ENCODE peak calls at places on chromosomes 3 and 15, in four cellular contexts. I is uterus, P is BE2C, V is brain microvascular endothelial cell. A is an unnamed sample.

GRCh38 chr3:18527691-18528090 is 102.6 kb upstream of the SATB1 start:
- DNase-seq in I (no peak), P (no peak), V (no peak), A (no peak)

GRCh38 chr15:39028069-39028468 is 463.5 kb upstream of the RASGRP1 start:
- DNase-seq in I (no peak), P (no peak), V (peak), A (no peak)

GRCh38 chr15:71440479-71441071 is 325.3 kb downstream of the THSD4 start:
- DNase-seq in I (no peak), P (no peak), V (no peak), A (peak)

GRCh38 chr3:152102410-152102809 is 166.3 kb upstream of the MBNL1 start:
- DNase-seq in I (no peak), P (no peak), V (no peak), A (no peak)

GRCh38 chr3:32467333-32468070 is 35.1 kb downstream of the CMTM6 start:
- DNase-seq in I (peak), P (peak), V (no peak), A (peak)

GRCh38 chr3:127688022-127688415 is 15.3 kb downstream of the ABTB1 start:
- DNase-seq in I (no peak), P (no peak), V (no peak), A (no peak)

GRCh38 chr3:168877899-168878298 is 782.2 kb upstream of the GOLIM4 start:
- DNase-seq in I (no peak), P (no peak), V (no peak), A (no peak)

GRCh38 chr15:74347757-74348250 is 19.6 kb downstream of the CYP11A1 start:
- DNase-seq in I (no peak), P (no peak), V (no peak), A (no peak)

GRCh38 chr15:78461171-78461881 is 23.3 kb downstream of the IREB2 start:
- DNase-seq in I (no peak), P (no peak), V (no peak), A (peak)

GRCh38 chr3:142586803-142587406 is 8.4 kb upstream of the ATR start:
- DNase-seq in I (no peak), P (peak), V (peak), A (peak)

GRCh38 chr3:161096771-161097367 is 8.3 kb downstream of the B3GALNT1 start:
- DNase-seq in I (no peak), P (peak), V (no peak), A (peak)

GRCh38 chr3:142647856-142648255 is 51.7 kb downstream of the PLS1 start:
- DNase-seq in I (no peak), P (no peak), V (no peak), A (peak)

GRCh38 chr3:150255416-150255815 is 152.7 kb upstream of the TSC22D2 start:
- DNase-seq in I (no peak), P (no peak), V (no peak), A (no peak)

GRCh38 chr3:152331018-152331541 is 62.4 kb downstream of the MBNL1 start:
- DNase-seq in I (no peak), P (no peak), V (peak), A (peak)

GRCh38 chr3:133408961-133409360 is 9.1 kb downstream of the BFSP2 start:
- DNase-seq in I (no peak), P (no peak), V (peak), A (no peak)

GRCh38 chr3:46576386-46576785 is 10.3 kb upstream of the LRRC2 start:
- DNase-seq in I (no peak), P (no peak), V (no peak), A (no peak)

GRCh38 chr15:69304176-69304533 is 5.4 kb downstream of the PAQR5 start:
- DNase-seq in I (no peak), P (no peak), V (peak), A (peak)

GRCh38 chr3:167917969-167918368 is 177.8 kb downstream of the GOLIM4 start:
- DNase-seq in I (no peak), P (no peak), V (no peak), A (no peak)

GRCh38 chr3:32460031-32460749 is 42.5 kb downstream of the CMTM6 start:
- DNase-seq in I (no peak), P (no peak), V (no peak), A (no peak)

GRCh38 chr3:194142156-194142910 is 6.4 kb downstream of the HES1 start:
- DNase-seq in I (peak), P (peak), V (no peak), A (peak)

GRCh38 chr3:8575364-8576104 is 69.1 kb downstream of the SSUH2 start:
- DNase-seq in I (no peak), P (no peak), V (peak), A (peak)

GRCh38 chr3:50303038-50303815 is at the start of gene HYAL1:
- DNase-seq in I (peak), P (peak), V (no peak), A (peak)
- TF ChIP-seq CTCF in I (peak), P (peak), V (peak), A (peak)

GRCh38 chr3:158771577-158771976 is 30.3 kb upstream of the MFSD1 start:
- DNase-seq in I (no peak), P (no peak), V (no peak), A (no peak)
- TF ChIP-seq CTCF in I (no peak), P (no peak), V (no peak), A (no peak)

GRCh38 chr15:40952901-40953712 is at the start of gene CHAC1:
- DNase-seq in I (peak), P (peak), V (peak), A (peak)
- TF ChIP-seq CTCF in I (no peak), P (no peak), V (peak), A (no peak)

DNA sequence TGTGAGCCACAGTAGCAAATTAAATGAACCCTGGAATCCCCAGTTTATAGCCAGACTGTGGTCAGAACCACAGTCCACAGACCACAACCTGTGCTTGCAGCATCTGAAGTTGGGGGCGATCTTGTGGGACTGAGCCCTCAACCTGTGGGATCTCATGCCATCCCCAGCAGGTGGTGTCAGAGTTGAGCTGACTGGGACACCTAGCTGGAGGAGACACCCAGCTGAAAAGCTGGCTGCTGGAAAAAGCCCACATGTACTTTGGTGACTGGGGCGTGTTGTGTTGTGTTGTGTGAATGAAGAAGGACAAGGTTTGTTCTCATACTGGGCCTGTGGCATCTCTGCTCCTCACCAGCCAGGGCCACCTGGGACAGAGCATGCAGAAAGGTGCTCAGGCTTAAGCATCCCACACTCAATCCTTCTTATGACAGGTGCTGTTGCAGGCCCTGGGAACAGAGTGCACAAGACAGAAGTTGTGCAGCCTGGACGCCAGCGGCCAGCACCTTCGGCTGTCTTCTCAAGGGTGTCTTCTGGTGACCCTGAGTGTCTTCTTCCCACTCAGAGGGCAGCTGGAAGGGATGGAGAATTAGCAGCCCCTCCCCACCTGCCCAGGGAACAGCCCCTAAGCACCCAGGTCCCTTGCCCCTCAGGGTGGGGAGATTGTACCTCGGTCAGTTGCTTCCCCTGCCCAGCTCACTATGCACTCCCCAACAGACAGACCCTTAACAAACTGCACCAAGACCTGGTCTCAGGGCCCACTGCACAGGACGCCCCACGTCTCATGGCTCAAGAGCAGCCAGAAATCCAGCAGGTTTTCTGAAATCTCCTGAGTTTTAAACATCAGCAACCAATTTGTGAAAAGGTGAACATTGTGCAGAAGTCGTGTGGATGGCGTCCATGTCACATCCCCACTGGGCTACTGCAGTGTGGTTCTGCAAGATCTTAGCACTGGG is 2.2 kb upstream of the UROC1 start:
- DNase-seq in I (no peak), P (no peak), V (no peak), A (no peak)
- TF ChIP-seq CTCF in I (no peak), P (no peak), V (no peak), A (no peak)

GRCh38 chr15:25545017-25545416 is 106.2 kb upstream of the UBE3A start:
- DNase-seq in I (no peak), P (no peak), V (no peak), A (no peak)

GRCh38 chr15:25542648-25543047 is 103.8 kb upstream of the UBE3A start:
- DNase-seq in I (no peak), P (no peak), V (no peak), A (no peak)

GRCh38 chr15:25541228-25541627 is 102.4 kb upstream of the UBE3A start:
- DNase-seq in I (no peak), P (no peak), V (no peak), A (no peak)

GRCh38 chr15:25544076-25544475 is 105.3 kb upstream of the UBE3A start:
- DNase-seq in I (no peak), P (no peak), V (no peak), A (no peak)

DNA sequence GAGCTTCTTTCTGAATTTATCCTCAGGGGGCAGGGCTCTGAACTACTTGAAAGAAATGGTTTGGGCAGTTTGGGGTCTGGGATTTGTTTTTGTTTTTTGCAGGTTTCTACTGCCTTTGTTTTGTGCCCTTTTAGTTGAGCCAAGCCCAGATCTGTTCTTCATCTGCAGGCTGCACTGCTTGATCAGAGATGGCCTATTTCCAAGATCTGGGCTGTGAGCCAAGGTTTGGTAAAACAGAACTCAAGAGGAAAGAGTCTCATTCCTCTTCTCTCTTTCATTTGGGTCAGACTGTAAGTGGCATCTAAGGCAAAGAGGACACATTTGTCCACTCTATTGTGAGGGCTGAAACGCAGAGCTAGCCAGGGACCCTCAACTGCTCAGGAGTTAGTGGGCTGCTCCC is 104.3 kb upstream of the UBE3A start:
- DNase-seq in I (peak), P (no peak), V (no peak), A (peak)
- TF ChIP-seq CTCF in I (no peak), P (no peak), V (no peak), A (no peak)

A was measured in fibroblast of villous mesenchyme.